ENCODE peak calls at places on chromosomes 6 and 20, in ten cellular contexts. O, A, Y, Q, C, F, D, K, H and U are unnamed samples.

GRCh38 chr6:108557494-108558371 is 3.0 kb upstream of the FOXO3 start:
- DNase-seq in F (peak), A (no peak), O (peak), C (peak), H (peak), K (peak), Q (peak), D (no peak), Y (peak), U (no peak)

GRCh38 chr6:162708971-162709370 is 18.6 kb downstream of the PRKN start:
- DNase-seq in Y (no peak), Q (no peak), C (no peak), F (no peak), H (no peak), O (no peak), A (no peak), K (no peak), D (no peak), U (no peak)

GRCh38 chr6:145963216-145964068 is 716 bp downstream of the SHPRH start:
- DNase-seq in Q (peak), O (peak), A (no peak), K (peak), D (no peak), H (peak), F (peak), Y (peak), C (peak), U (peak)

GRCh38 chr6:42190784-42191183 is 4.0 kb downstream of the GUCA1B start:
- DNase-seq in H (no peak), D (no peak), Q (no peak), F (no peak), C (peak), A (no peak), Y (no peak), O (peak), K (peak), U (peak)

GRCh38 chr20:35145141-35145564 is 2.0 kb downstream of the EDEM2 start:
- DNase-seq in H (peak), C (peak), Y (no peak), A (peak), K (peak), D (peak), O (peak), F (peak), Q (peak), U (peak)

GRCh38 chr6:10749734-10750133 is 2.1 kb downstream of the TMEM14B start:
- DNase-seq in C (no peak), H (no peak), A (no peak), Q (no peak), Y (no peak), K (no peak), D (no peak), F (no peak), O (no peak), U (no peak)

GRCh38 chr20:25040438-25040831 is 17.5 kb downstream of the ACSS1 start:
- DNase-seq in D (peak), H (no peak), Y (peak), O (peak), F (no peak), A (no peak), Q (no peak), K (peak), C (peak), U (peak)

GRCh38 chr6:24720131-24720603 is 1.2 kb upstream of the C6orf62 start:
- DNase-seq in K (peak), Y (peak), O (peak), F (peak), C (peak), D (no peak), H (peak), A (no peak), Q (peak), U (peak)

GRCh38 chr6:150900049-150900448 is 34.5 kb downstream of the MTHFD1L start:
- DNase-seq in Y (no peak), C (peak), Q (no peak), A (no peak), O (peak), D (no peak), H (no peak), F (no peak), K (no peak), U (no peak)

GRCh38 chr6:7587631-7588100 is 2.3 kb upstream of the SNRNP48 start:
- DNase-seq in F (peak), Y (no peak), C (peak), D (no peak), H (no peak), A (no peak), O (peak), Q (no peak), K (peak), U (peak)

GRCh38 chr20:32984196-32984595 is 20.0 kb downstream of the SUN5 start:
- DNase-seq in C (no peak), A (no peak), D (no peak), F (no peak), Y (no peak), O (no peak), H (no peak), K (no peak), Q (peak), U (no peak)

GRCh38 chr20:24634855-24635254 is 165.4 kb downstream of the SYNDIG1 start:
- DNase-seq in C (peak), Q (peak), A (peak), F (no peak), O (peak), Y (no peak), D (peak), K (peak), H (peak), U (peak)

GRCh38 chr6:71197267-71197666 is 91.3 kb upstream of the OGFRL1 start:
- DNase-seq in A (no peak), Y (no peak), F (no peak), O (peak), D (no peak), K (peak), H (peak), C (peak), Q (peak), U (peak)

GRCh38 chr20:6886065-6886729 is 118.7 kb downstream of the BMP2 start:
- DNase-seq in Y (no peak), H (no peak), K (no peak), D (peak), F (no peak), A (no peak), C (no peak), O (no peak), Q (peak), U (peak)

GRCh38 chr6:18119236-18119635 is 3.2 kb downstream of the NHLRC1 start:
- DNase-seq in F (peak), C (no peak), Q (no peak), H (no peak), A (no peak), D (no peak), K (no peak), Y (no peak), O (no peak), U (no peak)

GRCh38 chr6:30880563-30881252 is 3.6 kb upstream of the DDR1 start:
- DNase-seq in F (no peak), D (no peak), K (no peak), C (no peak), O (no peak), Y (no peak), Q (peak), H (no peak), A (no peak), U (no peak)

GRCh38 chr6:104606361-104606760 is 253.4 kb downstream of the HACE1 start:
- DNase-seq in H (no peak), C (no peak), F (peak), K (no peak), Y (no peak), D (no peak), O (no peak), Q (peak), A (no peak), U (no peak)

GRCh38 chr20:50014570-50015562 is 32.1 kb downstream of the SNAI1 start:
- DNase-seq in Y (no peak), D (no peak), A (no peak), O (peak), Q (peak), C (no peak), F (no peak), K (no peak), H (no peak), U (no peak)

GRCh38 chr6:124551711-124552233 is 410.5 kb upstream of the RNF217 start:
- DNase-seq in Q (no peak), D (no peak), Y (no peak), F (no peak), H (no peak), C (peak), A (no peak), O (no peak), K (no peak), U (no peak)

GRCh38 chr20:54123587-54124180 is 50.1 kb downstream of the CYP24A1 start:
- DNase-seq in A (peak), Y (peak), F (peak), K (peak), C (peak), H (peak), D (peak), Q (peak), O (peak), U (peak)

GRCh38 chr20:24755411-24755922 is 193.6 kb upstream of the CST7 start:
- DNase-seq in D (peak), F (no peak), K (no peak), Y (no peak), C (no peak), H (no peak), O (no peak), Q (no peak), A (no peak), U (peak)

GRCh38 chr6:139368661-139369060 is 5.8 kb downstream of the CITED2 start:
- DNase-seq in K (no peak), Y (no peak), D (no peak), C (no peak), O (no peak), H (no peak), F (no peak), Q (peak), A (no peak), U (no peak)

GRCh38 chr20:49484180-49485140 is 2.0 kb upstream of the KCNB1 start:
- DNase-seq in K (peak), H (peak), A (no peak), O (peak), Y (peak), Q (peak), D (peak), F (peak), C (peak), U (peak)

GRCh38 chr6:47153066-47153755 is 111.1 kb upstream of the ADGRF1 start:
- DNase-seq in O (peak), F (no peak), D (peak), C (peak), A (no peak), K (peak), Q (peak), H (peak), Y (no peak), U (no peak)

GRCh38 chr20:60752741-60753420 is 499.2 kb upstream of the CDH4 start:
- DNase-seq in F (peak), C (no peak), O (no peak), H (no peak), Q (no peak), D (no peak), K (no peak), A (no peak), Y (no peak), U (no peak)

GRCh38 chr6:74717591-74717990 is 488.3 kb downstream of the COL12A1 start:
- DNase-seq in O (peak), Y (no peak), Q (no peak), D (no peak), C (no peak), F (no peak), A (no peak), K (no peak), H (no peak), U (no peak)
- H3K4me3 ChIP-seq in O (no peak), Y (no peak), Q (no peak), D (no peak), C (no peak), F (no peak), A (no peak), K (no peak), H (no peak), U (no peak)

DNA sequence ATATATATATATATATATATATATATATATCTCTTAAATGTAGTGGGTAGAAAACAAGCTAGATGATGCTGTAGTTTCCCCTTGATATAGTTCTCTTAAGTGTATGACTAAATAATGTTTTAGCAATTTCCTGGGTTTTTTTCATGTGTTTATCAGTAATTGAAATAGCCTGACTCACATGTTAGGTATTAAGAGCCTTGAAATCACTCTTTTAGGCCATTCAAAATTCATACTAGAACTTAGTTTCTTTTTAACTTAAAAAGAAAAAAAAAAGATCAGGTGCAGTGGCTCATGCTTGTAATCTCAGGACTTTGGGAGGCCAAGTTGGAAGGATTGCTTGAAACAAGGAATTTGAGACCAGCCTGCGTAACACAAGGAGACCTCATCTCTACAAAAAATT is 44.1 kb downstream of the NKX2-4 start:
- DNase-seq in A (no peak), F (no peak), Y (no peak), O (peak), D (no peak), Q (no peak), C (peak), H (no peak), K (peak), U (peak)
- TF ChIP-seq CTCF in A (no peak), F (no peak), Y (no peak), O (no peak), D (no peak), Q (no peak), C (no peak), H (no peak), K (no peak), U (no peak)

GRCh38 chr6:2839982-2840793 is 1.5 kb downstream of the SERPINB1 start:
- DNase-seq in H (no peak), C (no peak), A (no peak), O (peak), K (no peak), D (no peak), Q (no peak), F (no peak), Y (no peak), U (no peak)
- H3K4me3 ChIP-seq in H (peak), C (peak), A (peak), O (peak), K (no peak), D (no peak), Q (peak), F (peak), Y (peak), U (no peak)

DNA sequence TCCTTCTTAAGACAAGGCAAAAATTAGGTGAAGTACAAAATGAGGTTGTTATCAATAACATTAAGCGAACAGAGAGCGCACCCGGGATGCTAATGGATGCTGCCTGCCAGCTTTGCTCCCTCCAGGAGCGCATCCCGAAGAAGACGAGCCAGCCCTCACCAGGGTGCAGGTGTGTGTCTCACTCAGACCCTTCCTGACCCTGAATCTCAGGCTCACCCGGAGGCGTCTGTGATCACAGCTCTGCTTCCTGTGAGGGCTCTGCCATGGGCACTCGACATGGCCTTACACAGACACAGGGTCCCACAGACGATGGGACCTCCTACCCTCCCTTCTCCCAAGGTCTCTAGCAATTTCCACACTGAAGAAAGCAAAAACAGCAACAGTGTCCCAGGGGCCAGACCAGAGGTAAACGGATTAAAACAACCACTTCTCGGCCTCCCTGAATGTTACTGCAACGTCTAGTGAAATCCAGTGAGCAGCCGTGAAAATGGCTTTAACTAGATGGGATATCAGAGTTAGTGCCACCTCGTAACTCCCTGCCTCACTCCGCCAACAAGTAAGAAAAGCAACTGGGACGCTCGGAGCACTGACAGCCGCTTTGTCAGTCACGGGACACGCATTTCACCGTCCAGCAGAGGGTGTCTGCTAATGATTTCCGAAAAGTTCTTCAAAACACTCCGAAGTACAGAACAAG is 11.7 kb downstream of the ZBTB46 start:
- DNase-seq in H (peak), Q (peak), D (no peak), O (peak), F (peak), K (peak), A (no peak), C (no peak), Y (no peak), U (no peak)
- TF ChIP-seq CTCF in H (peak), Q (peak), D (peak), O (no peak), F (no peak), K (peak), A (peak), C (peak), Y (peak), U (peak)